ENCODE peak calls at places on chromosomes 3 and 15, in ten cellular contexts. P is A673; V is Peyer's patch; E is fibroblast of pulmonary artery; H is neural crest cell; B is GM10248; I is OCI-LY7; C is fibroblast of the aortic adventitia; X is CD8-positive, alpha-beta T cell; T is IMR-90. J is an unnamed sample.

GRCh38 chr3:24365168-24365567 is 129.5 kb downstream of the THRB start:
- DNase-seq in P (peak; percentile 6), V (peak; percentile 70), E (peak; percentile 89), H (no peak), B (no peak), I (no peak), C (peak; percentile 84), X (no peak), T (peak; percentile 68), J (peak; percentile 89)

GRCh38 chr15:100721758-100722550 is 119.6 kb downstream of the ASB7 start:
- DNase-seq in P (peak; percentile 63), V (peak; percentile 77), E (peak; percentile 100), H (no peak), B (peak; percentile 1), I (no peak), C (peak; percentile 100), X (no peak), T (peak; percentile 100), J (peak; percentile 99)

GRCh38 chr3:45628746-45629145 is 34.2 kb downstream of the LIMD1 start:
- DNase-seq in P (no peak), V (no peak), E (peak; percentile 59), H (no peak), B (no peak), I (no peak), C (peak; percentile 65), X (no peak), T (peak; percentile 53), J (peak; percentile 73)

GRCh38 chr3:129539201-129539600 is 3.8 kb upstream of the H1-8 start:
- DNase-seq in P (no peak), V (no peak), E (no peak), H (no peak), B (no peak), I (no peak), C (no peak), X (no peak), T (no peak), J (no peak)

GRCh38 chr3:167406876-167407492 is 26.9 kb upstream of the ZBBX start:
- DNase-seq in P (peak; percentile 64), V (peak; percentile 47), E (peak; percentile 70), H (peak; percentile 26), B (peak; percentile 3), I (peak; percentile 41), C (peak; percentile 24), X (no peak), T (peak; percentile 15), J (peak; percentile 38)

GRCh38 chr15:49421991-49422390 is 1.1 kb upstream of the FGF7 start:
- DNase-seq in P (peak; percentile 79), V (peak; percentile 56), E (peak; percentile 66), H (peak; percentile 35), B (peak; percentile 26), I (peak; percentile 69), C (peak; percentile 86), X (no peak), T (peak; percentile 81), J (peak; percentile 80)

GRCh38 chr3:49415931-49416601 is 3.8 kb downstream of the TCTA start:
- DNase-seq in P (no peak), V (peak; percentile 84), E (no peak), H (no peak), B (peak; percentile 53), I (peak; percentile 89), C (no peak), X (peak; percentile 66), T (no peak), J (peak; percentile 35)

GRCh38 chr3:165464736-165465135 is 268.6 kb upstream of the SLITRK3 start:
- DNase-seq in P (no peak), V (no peak), E (peak; percentile 53), H (no peak), B (no peak), I (no peak), C (peak; percentile 72), X (no peak), T (peak; percentile 88), J (peak; percentile 1)

GRCh38 chr3:160088492-160089137 is 100.0 kb downstream of the IL12A start:
- DNase-seq in P (no peak), V (no peak), E (no peak), H (no peak), B (no peak), I (no peak), C (no peak), X (no peak), T (no peak), J (no peak)

GRCh38 chr3:7618606-7619005 is 757.7 kb downstream of the GRM7 start:
- DNase-seq in P (no peak), V (no peak), E (no peak), H (no peak), B (no peak), I (no peak), C (no peak), X (no peak), T (no peak), J (no peak)

GRCh38 chr15:51387699-51388041 is 46.2 kb downstream of the GLDN start:
- DNase-seq in P (no peak), V (no peak), E (no peak), H (no peak), B (no peak), I (no peak), C (no peak), X (no peak), T (no peak), J (no peak)

DNA sequence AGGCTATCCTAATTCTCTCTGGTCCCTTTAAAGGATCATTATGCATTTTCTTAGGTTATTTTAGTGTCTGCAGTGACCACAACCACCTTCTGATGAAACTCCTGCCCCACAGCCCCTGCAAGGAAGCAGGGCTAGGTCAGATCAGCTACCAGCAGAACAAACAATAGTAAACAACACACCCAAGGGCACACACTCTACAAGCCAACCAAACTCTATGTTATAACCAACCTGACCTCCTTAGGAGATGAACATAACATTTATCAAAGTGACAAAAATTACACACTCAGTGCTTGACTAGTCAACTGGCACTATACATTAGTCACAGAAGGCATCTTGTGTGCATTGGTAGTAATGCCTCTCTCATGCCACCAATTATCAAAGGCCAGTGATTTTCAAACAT is 17.3 kb downstream of the DENND6A start:
- DNase-seq in P (no peak), V (no peak), E (no peak), H (no peak), B (no peak), I (no peak), C (no peak), X (no peak), T (no peak), J (no peak)
- TF ChIP-seq CTCF in P (no peak), V (no peak), E (no peak), H (no peak), B (no peak), I (no peak), C (no peak), X (no peak), T (no peak), J (no peak)

DNA sequence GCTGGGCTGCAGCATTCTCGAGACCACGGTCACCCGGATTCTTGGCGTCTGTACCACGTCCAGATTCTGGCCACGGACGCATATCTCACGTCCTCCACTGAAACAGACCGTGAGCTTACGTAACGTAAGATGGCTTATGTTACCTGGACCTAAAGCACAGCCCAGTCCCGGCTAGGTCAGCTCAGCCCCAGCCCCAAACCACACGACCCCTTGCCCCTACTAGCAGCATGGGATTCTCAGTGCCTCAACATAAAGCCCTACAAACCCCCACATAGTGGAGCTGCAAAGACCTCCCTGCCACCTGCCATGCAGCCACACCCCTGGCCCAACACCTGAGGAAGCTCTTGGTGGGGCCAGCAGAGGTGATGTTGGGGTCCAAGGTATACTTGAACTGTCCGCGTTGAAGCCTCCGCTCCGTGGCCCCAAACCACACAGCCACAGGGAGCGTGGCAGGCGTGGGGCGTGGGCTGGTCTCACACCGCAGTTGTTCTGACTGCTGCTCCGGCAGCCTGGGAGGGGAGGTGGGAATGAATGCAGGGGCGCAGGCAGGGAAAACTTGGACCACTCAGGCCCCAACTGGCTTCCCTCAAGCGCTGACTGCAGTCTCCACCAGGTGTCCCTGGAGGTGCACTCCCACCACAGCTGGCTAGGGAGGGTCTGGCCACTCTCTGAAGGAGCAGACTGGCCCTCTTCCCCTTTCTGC is 14.5 kb downstream of the PLXNB1 start:
- DNase-seq in P (no peak), V (no peak), E (no peak), H (no peak), B (no peak), I (no peak), C (no peak), X (no peak), T (no peak), J (no peak)
- TF ChIP-seq CTCF in P (no peak), V (no peak), E (no peak), H (peak; percentile 14), B (no peak), I (peak; percentile 25), C (no peak), X (no peak), T (no peak), J (peak; percentile 10)

GRCh38 chr15:68032672-68033071 is 21.4 kb upstream of the PIAS1 start:
- DNase-seq in P (no peak), V (no peak), E (no peak), H (no peak), B (peak; percentile 40), I (no peak), C (no peak), X (no peak), T (no peak), J (no peak)
- TF ChIP-seq CTCF in P (no peak), V (no peak), E (no peak), H (no peak), B (no peak), I (no peak), C (no peak), X (no peak), T (no peak), J (no peak)

GRCh38 chr15:59994855-59995557 is 9.1 kb upstream of the FOXB1 start:
- DNase-seq in P (no peak), V (no peak), E (no peak), H (no peak), B (peak; percentile 24), I (no peak), C (no peak), X (no peak), T (no peak), J (no peak)

GRCh38 chr15:59991919-59992318 is 12.2 kb upstream of the FOXB1 start:
- DNase-seq in P (no peak), V (no peak), E (no peak), H (no peak), B (no peak), I (no peak), C (no peak), X (no peak), T (no peak), J (no peak)

GRCh38 chr15:59995568-59996349 is 8.4 kb upstream of the FOXB1 start:
- DNase-seq in P (no peak), V (no peak), E (no peak), H (no peak), B (peak; percentile 16), I (no peak), C (no peak), X (no peak), T (no peak), J (no peak)

GRCh38 chr15:59993950-59994401 is 10.1 kb upstream of the FOXB1 start:
- DNase-seq in P (no peak), V (no peak), E (no peak), H (peak; percentile 19), B (peak; percentile 25), I (no peak), C (no peak), X (no peak), T (no peak), J (no peak)

GRCh38 chr15:59993041-59993750 is 10.9 kb upstream of the FOXB1 start:
- DNase-seq in P (no peak), V (no peak), E (no peak), H (no peak), B (no peak), I (no peak), C (no peak), X (no peak), T (no peak), J (no peak)
- TF ChIP-seq CTCF in P (no peak), V (no peak), E (no peak), H (no peak), B (no peak), I (no peak), C (no peak), X (no peak), T (no peak), J (no peak)

J was measured in choroid plexus epithelial cell.